ENCODE peak calls at places on chromosome 19, in six cellular contexts. I is AG09319, R is tibial nerve, Y is Calu3, T is choroid plexus epithelial cell, M is AG09309. Z is an unnamed sample.
A peak's percentile ranks its signal among the peaks of the same experiment; 100 is the strongest.

GRCh38 chr19:56603829-56604228 is 8.7 kb downstream of the ZNF71 start:
- DNase-seq in M (no peak), I (no peak), R (no peak), T (no peak), Y (no peak), Z (no peak)

GRCh38 chr19:16615788-16616187 is 12.2 kb downstream of the MED26 start:
- DNase-seq in R (no peak), T (no peak), I (no peak), M (no peak), Y (no peak), Z (no peak)

GRCh38 chr19:29704562-29705558 is 10.2 kb downstream of the C19orf12 start:
- DNase-seq in I (no peak), T (no peak), M (no peak), R (no peak), Y (no peak), Z (no peak)

GRCh38 chr19:15820646-15821045 is 5.2 kb upstream of the OR10H1 start:
- DNase-seq in Y (no peak), R (no peak), M (no peak), T (no peak), I (no peak), Z (no peak)

GRCh38 chr19:294819-295686 is 3.9 kb upstream of the PLPP2 start:
- DNase-seq in Y (peak; percentile 61), M (no peak), T (peak; percentile 50), R (no peak), I (no peak), Z (no peak)

GRCh38 chr19:10363789-10364281 is 16.5 kb downstream of the TYK2 start:
- DNase-seq in M (no peak), T (peak; percentile 44), I (no peak), Y (no peak), R (no peak), Z (no peak)

GRCh38 chr19:31498781-31499180 is 149.5 kb upstream of the TSHZ3 start:
- DNase-seq in R (no peak), T (no peak), Y (no peak), M (no peak), I (no peak), Z (no peak)

GRCh38 chr19:10687518-10688288 is 13.5 kb upstream of the QTRT1 start:
- DNase-seq in R (no peak), T (no peak), Y (no peak), M (no peak), I (no peak), Z (no peak)

GRCh38 chr19:34256835-34257558 is 2.6 kb downstream of the GARRE1 start:
- DNase-seq in Y (no peak), M (no peak), I (no peak), T (no peak), R (no peak), Z (no peak)

GRCh38 chr19:46454244-46454643 is 17.1 kb downstream of the PNMA8A start:
- DNase-seq in Y (no peak), M (no peak), T (no peak), I (no peak), R (no peak), Z (no peak)

GRCh38 chr19:53580871-53581835 is 43.2 kb downstream of the ZNF331 start:
- DNase-seq in R (no peak), M (no peak), T (no peak), Y (no peak), I (no peak), Z (no peak)

GRCh38 chr19:42466521-42467436 is 24.0 kb upstream of the CXCL17 start:
- DNase-seq in Y (no peak), T (peak; percentile 31), R (no peak), M (no peak), I (no peak), Z (no peak)

GRCh38 chr19:42459926-42460325 is 17.2 kb upstream of the CXCL17 start:
- DNase-seq in I (no peak), Y (no peak), M (no peak), T (no peak), R (no peak), Z (no peak)

GRCh38 chr19:42465827-42466280 is 23.1 kb upstream of the CXCL17 start:
- DNase-seq in Y (no peak), T (no peak), I (no peak), M (no peak), R (no peak), Z (no peak)

GRCh38 chr19:42467437-42467760 is 24.7 kb upstream of the CXCL17 start:
- DNase-seq in M (no peak), R (no peak), Y (no peak), T (no peak), I (no peak), Z (no peak)

DNA sequence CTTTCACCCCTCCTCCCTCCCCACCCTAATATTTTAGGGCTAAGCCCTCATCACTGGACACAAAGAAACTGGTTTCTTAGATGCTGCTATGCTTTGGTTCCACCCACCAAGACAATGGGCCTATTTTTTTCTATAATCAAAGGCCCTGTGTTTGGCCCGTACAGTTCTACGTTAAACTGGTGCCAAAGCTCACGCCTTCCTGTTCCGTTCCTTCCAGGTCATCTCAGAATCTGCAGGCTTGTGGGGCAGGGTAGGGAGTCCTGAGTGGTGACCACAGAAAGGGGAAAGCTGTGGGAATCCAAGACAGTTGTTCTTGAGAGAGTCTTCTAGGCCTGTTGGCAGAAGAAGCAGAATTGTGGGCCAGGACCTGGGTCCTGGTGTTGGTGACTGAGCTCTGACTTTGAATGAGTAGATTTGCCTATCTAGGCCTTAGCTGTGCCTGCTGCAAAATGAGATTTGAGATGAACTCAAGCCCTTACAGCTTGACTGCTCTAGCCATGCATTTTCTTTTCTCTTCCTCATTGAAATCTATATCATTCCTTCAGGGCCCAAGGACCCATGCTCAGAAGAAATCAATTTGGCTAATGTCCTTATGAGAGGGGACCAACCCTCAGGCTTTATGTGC is 19.1 kb upstream of the CXCL17 start:
- DNase-seq in Y (peak; percentile 74), T (no peak), I (no peak), M (no peak), R (no peak), Z (no peak)
- TF ChIP-seq CTCF in Y (no peak), T (no peak), I (no peak), M (no peak), R (no peak), Z (no peak)

GRCh38 chr19:49056101-49056901 is 1.2 kb downstream of the CGB7 start:
- DNase-seq in M (no peak), T (peak; percentile 37), I (no peak), R (peak; percentile 10), Y (peak; percentile 85), Z (no peak)
- TF ChIP-seq CTCF in M (peak; percentile 26), T (peak; percentile 41), I (peak; percentile 19), R (peak; percentile 30), Y (peak; percentile 53), Z (peak; percentile 39)

GRCh38 chr19:13260883-13261653 is 110.9 kb downstream of the IER2 start:
- DNase-seq in M (peak; percentile 66), R (peak; percentile 8), T (peak; percentile 86), Y (peak; percentile 58), I (peak; percentile 44), Z (peak; percentile 52)
- TF ChIP-seq CTCF in M (peak; percentile 21), R (no peak), T (peak; percentile 8), Y (no peak), I (no peak), Z (no peak)

DNA sequence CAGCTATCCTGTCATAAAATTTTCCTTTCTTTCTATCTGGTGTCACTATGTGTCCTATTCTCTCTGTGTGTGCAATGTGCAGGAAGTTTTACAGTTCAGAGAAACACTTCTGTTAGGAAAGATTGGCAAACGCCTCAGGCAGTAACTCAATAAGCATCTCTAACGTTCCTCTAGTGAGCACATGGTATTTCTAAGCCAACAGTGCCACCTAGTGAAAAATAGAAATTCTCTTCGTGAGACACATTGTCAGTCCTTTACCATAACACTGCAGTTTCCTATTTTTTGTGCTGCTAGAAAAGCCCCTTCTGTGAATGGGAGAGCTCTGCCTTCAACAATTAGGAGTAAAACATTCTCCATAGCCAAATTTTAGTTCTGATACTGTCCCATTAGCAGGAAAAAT is 50.7 kb downstream of the ZNF723 start:
- DNase-seq in I (no peak), M (no peak), T (peak; percentile 48), Y (no peak), R (peak; percentile 9), Z (no peak)
- TF ChIP-seq CTCF in I (no peak), M (no peak), T (peak; percentile 27), Y (no peak), R (peak; percentile 17), Z (peak; percentile 43)

GRCh38 chr19:38475176-38475575 is 41.7 kb downstream of the RYR1 start:
- DNase-seq in R (no peak), M (no peak), I (no peak), T (no peak), Y (no peak), Z (no peak)

GRCh38 chr19:38482496-38482895 is 49.0 kb downstream of the RYR1 start:
- DNase-seq in M (no peak), Y (no peak), T (no peak), I (no peak), R (no peak), Z (no peak)

GRCh38 chr19:38483016-38483630 is 49.6 kb downstream of the RYR1 start:
- DNase-seq in T (no peak), R (no peak), I (no peak), Y (no peak), M (no peak), Z (no peak)

GRCh38 chr19:38473201-38473600 is 39.7 kb downstream of the RYR1 start:
- DNase-seq in I (no peak), T (no peak), M (no peak), Y (no peak), R (no peak), Z (no peak)

DNA sequence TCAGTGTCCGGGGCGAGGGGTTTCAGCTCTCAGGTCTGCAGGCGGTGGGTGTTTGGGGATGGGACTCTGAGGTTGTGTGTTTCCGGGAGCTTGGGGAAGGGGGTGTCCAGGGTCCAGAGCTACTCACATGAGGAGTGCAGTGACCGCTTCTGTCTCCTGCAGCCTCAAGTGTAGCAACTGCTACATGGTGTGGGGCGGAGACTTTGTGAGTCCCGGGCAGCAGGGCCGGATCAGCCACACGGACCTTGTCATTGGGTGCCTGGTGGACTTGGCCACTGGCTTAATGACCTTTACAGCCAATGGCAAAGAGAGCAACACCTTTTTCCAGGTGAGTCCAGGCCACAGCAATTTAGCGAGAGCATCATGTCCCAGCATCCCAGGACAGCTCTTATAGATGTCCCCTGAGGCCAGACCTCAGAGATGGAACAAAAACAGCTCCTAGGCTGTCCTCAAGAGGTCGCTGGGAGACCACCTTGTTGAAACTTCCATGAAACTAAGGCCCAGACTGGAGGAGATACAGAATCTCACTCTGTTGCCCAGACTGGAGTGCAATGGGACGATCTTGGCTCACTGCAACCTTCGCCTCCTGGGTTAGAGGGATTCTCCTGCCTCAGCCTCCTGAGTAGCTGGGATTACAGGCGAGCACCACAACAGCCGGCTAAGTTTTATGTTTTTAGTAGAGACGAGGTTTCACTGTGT is 44.9 kb downstream of the RYR1 start:
- DNase-seq in M (no peak), T (peak; percentile 11), R (no peak), Y (peak; percentile 37), I (no peak), Z (no peak)
- TF ChIP-seq CTCF in M (peak; percentile 21), T (peak; percentile 23), R (no peak), Y (peak; percentile 40), I (no peak), Z (no peak)